ENCODE peak calls at places on chromosomes 1 and 21, in nine cellular contexts. One of them, this sample, is unnamed.

GRCh38 chr1:227955808-227956207 is 8.1 kb upstream of the WNT9A start:
- DNase-seq in mucosa of descending colon: no peak
- DNase-seq in heart left ventricle: no peak
- DNase-seq in activated CD8-positive, alpha-beta memory T cell treated with anti-CD3 and anti-CD28 coated beads, Interleukin-2, amount 50 U/mL, for 48 hours: no peak
- DNase-seq in LHCN-M2: no peak
- DNase-seq in activated T-cell treated with anti-CD3 and anti-CD28 coated beads for 1 hour: no peak
- DNase-seq in keratinocyte: no peak
- DNase-seq in mesenteric fat pad: no peak
- DNase-seq in upper lobe of right lung: no peak
- DNase-seq in this sample: no peak

GRCh38 chr1:209641216-209642181 is 10.7 kb downstream of the LAMB3 start:
- DNase-seq in heart left ventricle: peak
- DNase-seq in keratinocyte: peak
- DNase-seq in LHCN-M2: no peak
- DNase-seq in activated T-cell treated with anti-CD3 and anti-CD28 coated beads for 1 hour: no peak
- DNase-seq in upper lobe of right lung: peak
- DNase-seq in activated CD8-positive, alpha-beta memory T cell treated with anti-CD3 and anti-CD28 coated beads, Interleukin-2, amount 50 U/mL, for 48 hours: no peak
- DNase-seq in mucosa of descending colon: peak
- DNase-seq in mesenteric fat pad: peak
- DNase-seq in this sample: peak

GRCh38 chr1:39573736-39574624 is 2.6 kb downstream of the PABPC4 start:
- DNase-seq in activated CD8-positive, alpha-beta memory T cell treated with anti-CD3 and anti-CD28 coated beads, Interleukin-2, amount 50 U/mL, for 48 hours: no peak
- DNase-seq in activated T-cell treated with anti-CD3 and anti-CD28 coated beads for 1 hour: no peak
- DNase-seq in upper lobe of right lung: no peak
- DNase-seq in mucosa of descending colon: no peak
- DNase-seq in LHCN-M2: peak
- DNase-seq in heart left ventricle: peak
- DNase-seq in keratinocyte: no peak
- DNase-seq in mesenteric fat pad: peak
- DNase-seq in this sample: no peak

GRCh38 chr1:189686288-189686687 is 791.4 kb downstream of the BRINP3 start:
- DNase-seq in activated T-cell treated with anti-CD3 and anti-CD28 coated beads for 1 hour: no peak
- DNase-seq in activated CD8-positive, alpha-beta memory T cell treated with anti-CD3 and anti-CD28 coated beads, Interleukin-2, amount 50 U/mL, for 48 hours: no peak
- DNase-seq in mucosa of descending colon: no peak
- DNase-seq in LHCN-M2: no peak
- DNase-seq in keratinocyte: no peak
- DNase-seq in mesenteric fat pad: no peak
- DNase-seq in upper lobe of right lung: no peak
- DNase-seq in heart left ventricle: no peak
- DNase-seq in this sample: no peak

GRCh38 chr1:159987186-159987585 is 33.1 kb upstream of the SLAMF9 start:
- DNase-seq in heart left ventricle: no peak
- DNase-seq in mesenteric fat pad: no peak
- DNase-seq in LHCN-M2: no peak
- DNase-seq in activated CD8-positive, alpha-beta memory T cell treated with anti-CD3 and anti-CD28 coated beads, Interleukin-2, amount 50 U/mL, for 48 hours: no peak
- DNase-seq in upper lobe of right lung: no peak
- DNase-seq in activated T-cell treated with anti-CD3 and anti-CD28 coated beads for 1 hour: no peak
- DNase-seq in keratinocyte: no peak
- DNase-seq in mucosa of descending colon: no peak
- DNase-seq in this sample: no peak

GRCh38 chr1:112057736-112058135 is 68.3 kb upstream of the KCND3 start:
- DNase-seq in heart left ventricle: no peak
- DNase-seq in upper lobe of right lung: no peak
- DNase-seq in activated T-cell treated with anti-CD3 and anti-CD28 coated beads for 1 hour: no peak
- DNase-seq in LHCN-M2: no peak
- DNase-seq in keratinocyte: no peak
- DNase-seq in mucosa of descending colon: no peak
- DNase-seq in activated CD8-positive, alpha-beta memory T cell treated with anti-CD3 and anti-CD28 coated beads, Interleukin-2, amount 50 U/mL, for 48 hours: no peak
- DNase-seq in mesenteric fat pad: no peak
- DNase-seq in this sample: no peak

GRCh38 chr1:19666139-19666465 is 1.4 kb downstream of the HTR6 start:
- DNase-seq in keratinocyte: no peak
- DNase-seq in activated T-cell treated with anti-CD3 and anti-CD28 coated beads for 1 hour: no peak
- DNase-seq in LHCN-M2: no peak
- DNase-seq in upper lobe of right lung: no peak
- DNase-seq in mesenteric fat pad: no peak
- DNase-seq in mucosa of descending colon: no peak
- DNase-seq in activated CD8-positive, alpha-beta memory T cell treated with anti-CD3 and anti-CD28 coated beads, Interleukin-2, amount 50 U/mL, for 48 hours: no peak
- DNase-seq in heart left ventricle: no peak
- DNase-seq in this sample: no peak

GRCh38 chr1:228008391-228009115 is 1.8 kb downstream of the WNT3A start:
- DNase-seq in activated CD8-positive, alpha-beta memory T cell treated with anti-CD3 and anti-CD28 coated beads, Interleukin-2, amount 50 U/mL, for 48 hours: peak
- DNase-seq in keratinocyte: no peak
- DNase-seq in mesenteric fat pad: peak
- DNase-seq in mucosa of descending colon: no peak
- DNase-seq in LHCN-M2: no peak
- DNase-seq in activated T-cell treated with anti-CD3 and anti-CD28 coated beads for 1 hour: no peak
- DNase-seq in heart left ventricle: no peak
- DNase-seq in upper lobe of right lung: peak
- DNase-seq in this sample: no peak

GRCh38 chr1:30613188-30613587 is 110.2 kb downstream of the MATN1 start:
- DNase-seq in heart left ventricle: no peak
- DNase-seq in upper lobe of right lung: no peak
- DNase-seq in activated T-cell treated with anti-CD3 and anti-CD28 coated beads for 1 hour: no peak
- DNase-seq in mesenteric fat pad: no peak
- DNase-seq in activated CD8-positive, alpha-beta memory T cell treated with anti-CD3 and anti-CD28 coated beads, Interleukin-2, amount 50 U/mL, for 48 hours: no peak
- DNase-seq in LHCN-M2: no peak
- DNase-seq in mucosa of descending colon: no peak
- DNase-seq in keratinocyte: peak
- DNase-seq in this sample: no peak

GRCh38 chr21:34020005-34020847 is 53.2 kb upstream of the MRPS6 start:
- DNase-seq in LHCN-M2: peak
- DNase-seq in upper lobe of right lung: no peak
- DNase-seq in activated CD8-positive, alpha-beta memory T cell treated with anti-CD3 and anti-CD28 coated beads, Interleukin-2, amount 50 U/mL, for 48 hours: no peak
- DNase-seq in activated T-cell treated with anti-CD3 and anti-CD28 coated beads for 1 hour: no peak
- DNase-seq in heart left ventricle: no peak
- DNase-seq in keratinocyte: no peak
- DNase-seq in mucosa of descending colon: no peak
- DNase-seq in mesenteric fat pad: no peak
- DNase-seq in this sample: peak

GRCh38 chr1:47031059-47031458 is 7.6 kb downstream of the CYP4X1 start:
- DNase-seq in activated CD8-positive, alpha-beta memory T cell treated with anti-CD3 and anti-CD28 coated beads, Interleukin-2, amount 50 U/mL, for 48 hours: no peak
- DNase-seq in activated T-cell treated with anti-CD3 and anti-CD28 coated beads for 1 hour: no peak
- DNase-seq in heart left ventricle: no peak
- DNase-seq in keratinocyte: peak
- DNase-seq in upper lobe of right lung: no peak
- DNase-seq in mesenteric fat pad: no peak
- DNase-seq in LHCN-M2: peak
- DNase-seq in mucosa of descending colon: no peak
- DNase-seq in this sample: no peak

GRCh38 chr1:49864597-49864996 is 159.2 kb downstream of the AGBL4 start:
- DNase-seq in activated T-cell treated with anti-CD3 and anti-CD28 coated beads for 1 hour: no peak
- DNase-seq in upper lobe of right lung: no peak
- DNase-seq in mesenteric fat pad: no peak
- DNase-seq in activated CD8-positive, alpha-beta memory T cell treated with anti-CD3 and anti-CD28 coated beads, Interleukin-2, amount 50 U/mL, for 48 hours: no peak
- DNase-seq in keratinocyte: no peak
- DNase-seq in heart left ventricle: no peak
- DNase-seq in LHCN-M2: no peak
- DNase-seq in mucosa of descending colon: no peak
- DNase-seq in this sample: no peak

GRCh38 chr1:16017461-16018303 is at the start of gene HSPB7:
- DNase-seq in heart left ventricle: peak
- DNase-seq in activated CD8-positive, alpha-beta memory T cell treated with anti-CD3 and anti-CD28 coated beads, Interleukin-2, amount 50 U/mL, for 48 hours: no peak
- DNase-seq in mucosa of descending colon: peak
- DNase-seq in LHCN-M2: peak
- DNase-seq in keratinocyte: no peak
- DNase-seq in activated T-cell treated with anti-CD3 and anti-CD28 coated beads for 1 hour: no peak
- DNase-seq in mesenteric fat pad: peak
- DNase-seq in upper lobe of right lung: peak
- DNase-seq in this sample: peak

GRCh38 chr1:183583466-183583865 is 6.8 kb downstream of the NCF2 start:
- DNase-seq in activated CD8-positive, alpha-beta memory T cell treated with anti-CD3 and anti-CD28 coated beads, Interleukin-2, amount 50 U/mL, for 48 hours: no peak
- DNase-seq in mesenteric fat pad: peak
- DNase-seq in heart left ventricle: no peak
- DNase-seq in upper lobe of right lung: peak
- DNase-seq in mucosa of descending colon: no peak
- DNase-seq in LHCN-M2: no peak
- DNase-seq in keratinocyte: no peak
- DNase-seq in activated T-cell treated with anti-CD3 and anti-CD28 coated beads for 1 hour: no peak
- DNase-seq in this sample: no peak

GRCh38 chr1:51719146-51719545 is 102.3 kb downstream of the OSBPL9 start:
- DNase-seq in mucosa of descending colon: no peak
- DNase-seq in LHCN-M2: no peak
- DNase-seq in heart left ventricle: no peak
- DNase-seq in keratinocyte: no peak
- DNase-seq in upper lobe of right lung: no peak
- DNase-seq in activated CD8-positive, alpha-beta memory T cell treated with anti-CD3 and anti-CD28 coated beads, Interleukin-2, amount 50 U/mL, for 48 hours: no peak
- DNase-seq in mesenteric fat pad: no peak
- DNase-seq in activated T-cell treated with anti-CD3 and anti-CD28 coated beads for 1 hour: no peak
- DNase-seq in this sample: no peak

GRCh38 chr1:12132078-12132477 is 34.7 kb upstream of the TNFRSF1B start:
- DNase-seq in mucosa of descending colon: no peak
- DNase-seq in upper lobe of right lung: no peak
- DNase-seq in mesenteric fat pad: no peak
- DNase-seq in heart left ventricle: no peak
- DNase-seq in keratinocyte: peak
- DNase-seq in activated T-cell treated with anti-CD3 and anti-CD28 coated beads for 1 hour: no peak
- DNase-seq in LHCN-M2: no peak
- DNase-seq in activated CD8-positive, alpha-beta memory T cell treated with anti-CD3 and anti-CD28 coated beads, Interleukin-2, amount 50 U/mL, for 48 hours: no peak
- DNase-seq in this sample: no peak

GRCh38 chr1:36802018-36802417 is 232.3 kb downstream of the GRIK3 start:
- DNase-seq in upper lobe of right lung: no peak
- DNase-seq in LHCN-M2: no peak
- DNase-seq in heart left ventricle: no peak
- DNase-seq in activated CD8-positive, alpha-beta memory T cell treated with anti-CD3 and anti-CD28 coated beads, Interleukin-2, amount 50 U/mL, for 48 hours: no peak
- DNase-seq in activated T-cell treated with anti-CD3 and anti-CD28 coated beads for 1 hour: no peak
- DNase-seq in mesenteric fat pad: no peak
- DNase-seq in mucosa of descending colon: no peak
- DNase-seq in keratinocyte: no peak
- DNase-seq in this sample: no peak

GRCh38 chr1:206903687-206904086 is 6.4 kb downstream of the IL24 start:
- DNase-seq in keratinocyte: no peak
- DNase-seq in activated CD8-positive, alpha-beta memory T cell treated with anti-CD3 and anti-CD28 coated beads, Interleukin-2, amount 50 U/mL, for 48 hours: no peak
- DNase-seq in upper lobe of right lung: no peak
- DNase-seq in heart left ventricle: no peak
- DNase-seq in mesenteric fat pad: no peak
- DNase-seq in LHCN-M2: no peak
- DNase-seq in mucosa of descending colon: no peak
- DNase-seq in activated T-cell treated with anti-CD3 and anti-CD28 coated beads for 1 hour: no peak
- DNase-seq in this sample: no peak

GRCh38 chr1:43284065-43284464 is 1.3 kb downstream of the C1orf210 start:
- DNase-seq in heart left ventricle: no peak
- DNase-seq in upper lobe of right lung: peak
- DNase-seq in mucosa of descending colon: peak
- DNase-seq in activated T-cell treated with anti-CD3 and anti-CD28 coated beads for 1 hour: no peak
- DNase-seq in keratinocyte: no peak
- DNase-seq in mesenteric fat pad: peak
- DNase-seq in activated CD8-positive, alpha-beta memory T cell treated with anti-CD3 and anti-CD28 coated beads, Interleukin-2, amount 50 U/mL, for 48 hours: no peak
- DNase-seq in LHCN-M2: no peak
- DNase-seq in this sample: peak

GRCh38 chr1:171740987-171741871 is 636 bp downstream of the VAMP4 start:
- DNase-seq in heart left ventricle: peak
- DNase-seq in activated CD8-positive, alpha-beta memory T cell treated with anti-CD3 and anti-CD28 coated beads, Interleukin-2, amount 50 U/mL, for 48 hours: peak
- DNase-seq in LHCN-M2: peak
- DNase-seq in mesenteric fat pad: no peak
- DNase-seq in activated T-cell treated with anti-CD3 and anti-CD28 coated beads for 1 hour: peak
- DNase-seq in mucosa of descending colon: no peak
- DNase-seq in upper lobe of right lung: no peak
- DNase-seq in keratinocyte: no peak
- DNase-seq in this sample: peak

GRCh38 chr1:115117303-115117702 is 28.0 kb upstream of the TSPAN2 start:
- DNase-seq in LHCN-M2: no peak
- DNase-seq in mucosa of descending colon: no peak
- DNase-seq in upper lobe of right lung: no peak
- DNase-seq in activated T-cell treated with anti-CD3 and anti-CD28 coated beads for 1 hour: no peak
- DNase-seq in heart left ventricle: no peak
- DNase-seq in mesenteric fat pad: no peak
- DNase-seq in keratinocyte: no peak
- DNase-seq in activated CD8-positive, alpha-beta memory T cell treated with anti-CD3 and anti-CD28 coated beads, Interleukin-2, amount 50 U/mL, for 48 hours: no peak
- DNase-seq in this sample: no peak

GRCh38 chr1:27773732-27774445 is 870 bp downstream of the STX12 start:
- DNase-seq in activated CD8-positive, alpha-beta memory T cell treated with anti-CD3 and anti-CD28 coated beads, Interleukin-2, amount 50 U/mL, for 48 hours: no peak
- DNase-seq in activated T-cell treated with anti-CD3 and anti-CD28 coated beads for 1 hour: no peak
- DNase-seq in mucosa of descending colon: no peak
- DNase-seq in keratinocyte: no peak
- DNase-seq in mesenteric fat pad: no peak
- DNase-seq in heart left ventricle: no peak
- DNase-seq in LHCN-M2: peak
- DNase-seq in upper lobe of right lung: no peak
- DNase-seq in this sample: no peak

GRCh38 chr1:182080955-182081582 is 19.6 kb upstream of the ZNF648 start:
- DNase-seq in keratinocyte: peak
- DNase-seq in heart left ventricle: no peak
- DNase-seq in activated CD8-positive, alpha-beta memory T cell treated with anti-CD3 and anti-CD28 coated beads, Interleukin-2, amount 50 U/mL, for 48 hours: no peak
- DNase-seq in LHCN-M2: peak
- DNase-seq in activated T-cell treated with anti-CD3 and anti-CD28 coated beads for 1 hour: no peak
- DNase-seq in upper lobe of right lung: no peak
- DNase-seq in mesenteric fat pad: no peak
- DNase-seq in mucosa of descending colon: no peak
- DNase-seq in this sample: no peak

GRCh38 chr1:181989521-181989920 is 72.0 kb downstream of the ZNF648 start:
- DNase-seq in LHCN-M2: no peak
- DNase-seq in mucosa of descending colon: no peak
- DNase-seq in activated T-cell treated with anti-CD3 and anti-CD28 coated beads for 1 hour: no peak
- DNase-seq in keratinocyte: no peak
- DNase-seq in upper lobe of right lung: no peak
- DNase-seq in activated CD8-positive, alpha-beta memory T cell treated with anti-CD3 and anti-CD28 coated beads, Interleukin-2, amount 50 U/mL, for 48 hours: no peak
- DNase-seq in mesenteric fat pad: no peak
- DNase-seq in heart left ventricle: no peak
- DNase-seq in this sample: no peak

GRCh38 chr1:80402636-80403035 is 1396.1 kb upstream of the ADGRL4 start:
- DNase-seq in keratinocyte: no peak
- DNase-seq in heart left ventricle: no peak
- DNase-seq in upper lobe of right lung: no peak
- DNase-seq in activated T-cell treated with anti-CD3 and anti-CD28 coated beads for 1 hour: no peak
- DNase-seq in mucosa of descending colon: no peak
- DNase-seq in LHCN-M2: no peak
- DNase-seq in activated CD8-positive, alpha-beta memory T cell treated with anti-CD3 and anti-CD28 coated beads, Interleukin-2, amount 50 U/mL, for 48 hours: no peak
- DNase-seq in mesenteric fat pad: no peak
- DNase-seq in this sample: no peak

GRCh38 chr1:216757110-216757509 is 33.9 kb upstream of the ESRRG start:
- DNase-seq in keratinocyte: no peak
- DNase-seq in activated CD8-positive, alpha-beta memory T cell treated with anti-CD3 and anti-CD28 coated beads, Interleukin-2, amount 50 U/mL, for 48 hours: no peak
- DNase-seq in heart left ventricle: no peak
- DNase-seq in LHCN-M2: no peak
- DNase-seq in upper lobe of right lung: no peak
- DNase-seq in mucosa of descending colon: no peak
- DNase-seq in mesenteric fat pad: no peak
- DNase-seq in activated T-cell treated with anti-CD3 and anti-CD28 coated beads for 1 hour: no peak
- DNase-seq in this sample: no peak

GRCh38 chr1:114219247-114219872 is 65.7 kb upstream of the SYT6 start:
- DNase-seq in mucosa of descending colon: no peak
- DNase-seq in LHCN-M2: peak
- DNase-seq in mesenteric fat pad: no peak
- DNase-seq in keratinocyte: no peak
- DNase-seq in heart left ventricle: no peak
- DNase-seq in upper lobe of right lung: no peak
- DNase-seq in activated T-cell treated with anti-CD3 and anti-CD28 coated beads for 1 hour: no peak
- DNase-seq in activated CD8-positive, alpha-beta memory T cell treated with anti-CD3 and anti-CD28 coated beads, Interleukin-2, amount 50 U/mL, for 48 hours: no peak
- DNase-seq in this sample: no peak

GRCh38 chr1:15620155-15620545 is 2.9 kb downstream of the DDI2 start:
- DNase-seq in keratinocyte: no peak
- DNase-seq in upper lobe of right lung: no peak
- DNase-seq in heart left ventricle: no peak
- DNase-seq in mesenteric fat pad: no peak
- DNase-seq in mucosa of descending colon: no peak
- DNase-seq in activated CD8-positive, alpha-beta memory T cell treated with anti-CD3 and anti-CD28 coated beads, Interleukin-2, amount 50 U/mL, for 48 hours: no peak
- DNase-seq in LHCN-M2: peak
- DNase-seq in activated T-cell treated with anti-CD3 and anti-CD28 coated beads for 1 hour: no peak
- DNase-seq in this sample: no peak

GRCh38 chr1:9197186-9198099 is 37.1 kb upstream of the H6PD start:
- DNase-seq in mesenteric fat pad: no peak
- DNase-seq in LHCN-M2: no peak
- DNase-seq in activated CD8-positive, alpha-beta memory T cell treated with anti-CD3 and anti-CD28 coated beads, Interleukin-2, amount 50 U/mL, for 48 hours: no peak
- DNase-seq in heart left ventricle: no peak
- DNase-seq in upper lobe of right lung: no peak
- DNase-seq in activated T-cell treated with anti-CD3 and anti-CD28 coated beads for 1 hour: no peak
- DNase-seq in keratinocyte: no peak
- DNase-seq in mucosa of descending colon: no peak
- DNase-seq in this sample: no peak

GRCh38 chr1:164982545-164982944 is 374.0 kb downstream of the LMX1A start:
- DNase-seq in heart left ventricle: no peak
- DNase-seq in activated T-cell treated with anti-CD3 and anti-CD28 coated beads for 1 hour: no peak
- DNase-seq in keratinocyte: no peak
- DNase-seq in LHCN-M2: no peak
- DNase-seq in upper lobe of right lung: no peak
- DNase-seq in activated CD8-positive, alpha-beta memory T cell treated with anti-CD3 and anti-CD28 coated beads, Interleukin-2, amount 50 U/mL, for 48 hours: no peak
- DNase-seq in mesenteric fat pad: no peak
- DNase-seq in mucosa of descending colon: no peak
- DNase-seq in this sample: no peak

GRCh38 chr1:222711319-222712252 is 705 bp downstream of the AIDA start:
- DNase-seq in mesenteric fat pad: no peak
- DNase-seq in LHCN-M2: peak
- DNase-seq in activated T-cell treated with anti-CD3 and anti-CD28 coated beads for 1 hour: peak
- DNase-seq in mucosa of descending colon: peak
- DNase-seq in keratinocyte: no peak
- DNase-seq in activated CD8-positive, alpha-beta memory T cell treated with anti-CD3 and anti-CD28 coated beads, Interleukin-2, amount 50 U/mL, for 48 hours: peak
- DNase-seq in upper lobe of right lung: peak
- DNase-seq in heart left ventricle: peak
- DNase-seq in this sample: peak